ENCODE peak calls at places on chromosome 7, in five cellular contexts. S is spleen, E is right atrium auricular region, C is heart left ventricle, P is A673. Y is an unnamed sample. For H3K4me1, the result is how much of the 10 kb centered on the place peaks cover.

GRCh38 chr7:24573554-24574338 is 494 bp downstream of the PALS2 start:
- DNase-seq in S (peak), E (peak), C (peak), P (peak), Y (peak)

GRCh38 chr7:5597772-5598171 is 174.1 kb upstream of the TNRC18 start:
- DNase-seq in E (no peak), S (no peak), P (no peak), C (no peak), Y (no peak)

GRCh38 chr7:157646551-157646950 is 309.7 kb downstream of the DNAJB6 start:
- DNase-seq in E (no peak), P (no peak), C (no peak), S (no peak), Y (no peak)

GRCh38 chr7:27739301-27739913 is 555 bp upstream of the TAX1BP1 start:
- DNase-seq in E (peak), C (no peak), S (peak), P (no peak), Y (no peak)

GRCh38 chr7:1466524-1467271 is 7.4 kb upstream of the MICALL2 start:
- DNase-seq in C (peak), S (peak), E (peak), P (peak), Y (peak)

GRCh38 chr7:20280475-20281351 is 50.0 kb upstream of the ITGB8 start:
- DNase-seq in P (peak), E (no peak), C (no peak), S (no peak), Y (no peak)

GRCh38 chr7:84123903-84124573 is 70.6 kb downstream of the SEMA3A start:
- DNase-seq in C (no peak), P (no peak), S (no peak), E (no peak), Y (peak)

GRCh38 chr7:36794689-36795088 is 70.4 kb upstream of the AOAH start:
- DNase-seq in P (no peak), S (no peak), C (no peak), E (no peak), Y (no peak)

GRCh38 chr7:77327067-77327931 is 88.8 kb downstream of the GSAP start:
- DNase-seq in S (no peak), E (peak), P (no peak), C (peak), Y (no peak)

GRCh38 chr7:68892211-68892610 is 706.1 kb upstream of the AUTS2 start:
- DNase-seq in E (no peak), P (no peak), C (no peak), S (no peak), Y (no peak)

GRCh38 chr7:44307301-44307900 is 18.0 kb downstream of the CAMK2B start:
- DNase-seq in E (peak), P (peak), C (peak), S (no peak), Y (peak)

GRCh38 chr7:2541291-2542010 is 13.9 kb downstream of the BRAT1 start:
- DNase-seq in C (no peak), P (no peak), E (no peak), S (no peak), Y (no peak)

GRCh38 chr7:114533151-114533550 is 118.5 kb downstream of the FOXP2 start:
- DNase-seq in E (no peak), P (no peak), C (no peak), S (no peak), Y (peak)

GRCh38 chr7:82435769-82436168 is 7.8 kb downstream of the CACNA2D1 start:
- DNase-seq in E (no peak), S (no peak), C (no peak), P (no peak), Y (no peak)

GRCh38 chr7:17097668-17098297 is 200.7 kb upstream of the AHR start:
- DNase-seq in C (no peak), P (no peak), S (no peak), E (no peak), Y (no peak)

GRCh38 chr7:10934292-10934691 is 39.4 kb upstream of the PHF14 start:
- DNase-seq in C (no peak), S (no peak), P (no peak), E (no peak), Y (no peak)

GRCh38 chr7:26397326-26397725 is 105.7 kb downstream of the SNX10 start:
- DNase-seq in P (no peak), C (no peak), E (no peak), S (no peak), Y (no peak)

GRCh38 chr7:47382200-47382599 is 199.7 kb downstream of the TNS3 start:
- DNase-seq in C (no peak), E (no peak), S (no peak), P (no peak), Y (no peak)

GRCh38 chr7:4683043-4683883 is 1.2 kb downstream of the FOXK1 start:
- DNase-seq in E (no peak), P (no peak), S (peak), C (no peak), Y (no peak)

GRCh38 chr7:155224116-155224811 is 73.4 kb upstream of the INSIG1 start:
- DNase-seq in C (no peak), P (no peak), S (peak), E (no peak), Y (no peak)

GRCh38 chr7:72025381-72025960 is 386.7 kb downstream of the CALN1 start:
- DNase-seq in P (no peak), C (no peak), S (no peak), E (no peak), Y (no peak)

GRCh38 chr7:57403601-57404342 is 46.2 kb upstream of the ZNF716 start:
- DNase-seq in S (peak), C (peak), P (no peak), E (no peak), Y (no peak)

GRCh38 chr7:78587443-78588044 is 789.0 kb downstream of the PHTF2 start:
- DNase-seq in S (no peak), E (no peak), C (no peak), P (peak), Y (peak)

GRCh38 chr7:28682811-28683210 is 270.5 kb downstream of the CREB5 start:
- DNase-seq in P (no peak), S (no peak), E (no peak), C (peak), Y (no peak)

GRCh38 chr7:12729112-12729511 is 41.7 kb downstream of the ARL4A start:
- DNase-seq in C (peak), P (peak), S (no peak), E (peak), Y (peak)

GRCh38 chr7:159154243-159154642 is 9.6 kb upstream of the VIPR2 start:
- DNase-seq in P (no peak), C (no peak), E (no peak), S (peak), Y (no peak)

GRCh38 chr7:3075441-3075840 is 31.8 kb upstream of the CARD11 start:
- DNase-seq in S (no peak), C (no peak), E (no peak), P (no peak), Y (no peak)

GRCh38 chr7:102044641-102044983 is 227.2 kb downstream of the CUX1 start:
- DNase-seq in E (no peak), S (no peak), P (no peak), C (no peak), Y (no peak)
- H3K4me1 ChIP-seq in E (under half), S (under half), P (under half), C (under half), Y (under half)

GRCh38 chr7:121388950-121389349 is 7.2 kb downstream of the FAM3C start:
- DNase-seq in S (no peak), C (no peak), E (no peak), P (no peak), Y (no peak)

GRCh38 chr7:121392277-121393004 is 3.7 kb downstream of the FAM3C start:
- DNase-seq in S (no peak), P (no peak), E (no peak), C (no peak), Y (no peak)

GRCh38 chr7:121393005-121393366 is 3.1 kb downstream of the FAM3C start:
- DNase-seq in C (no peak), S (no peak), P (no peak), E (no peak), Y (no peak)

GRCh38 chr7:121391686-121392085 is 4.4 kb downstream of the FAM3C start:
- DNase-seq in P (no peak), E (no peak), S (no peak), C (no peak), Y (no peak)

DNA sequence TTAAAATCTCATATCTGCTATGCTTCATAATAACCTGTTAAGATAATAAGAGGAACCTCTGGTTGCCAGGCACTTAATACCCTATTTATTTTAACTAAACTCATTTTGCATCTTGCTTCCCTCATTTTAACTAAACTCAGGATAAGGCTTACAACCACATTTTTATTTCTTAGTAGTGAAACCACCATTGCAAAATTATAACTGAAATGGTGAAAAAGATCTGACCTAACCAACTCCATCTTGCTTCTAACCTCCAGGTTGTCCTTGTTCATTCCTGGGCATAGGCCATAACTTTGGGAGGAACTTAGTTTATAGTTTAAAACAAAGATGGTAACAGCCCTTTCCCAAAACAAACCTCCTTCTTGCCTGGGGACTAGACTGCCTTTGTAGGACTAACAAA is 6.0 kb downstream of the FAM3C start:
- DNase-seq in E (no peak), P (no peak), S (no peak), C (no peak), Y (no peak)
- H3K4me1 ChIP-seq in E (under half), P (under half), S (half or more), C (under half), Y (under half)

GRCh38 chr7:106978425-106979386 is 65.8 kb upstream of the PRKAR2B start:
- DNase-seq in E (no peak), P (no peak), C (no peak), S (no peak), Y (no peak)
- H3K4me1 ChIP-seq in E (under half), P (under half), C (under half), S (under half), Y (under half)

DNA sequence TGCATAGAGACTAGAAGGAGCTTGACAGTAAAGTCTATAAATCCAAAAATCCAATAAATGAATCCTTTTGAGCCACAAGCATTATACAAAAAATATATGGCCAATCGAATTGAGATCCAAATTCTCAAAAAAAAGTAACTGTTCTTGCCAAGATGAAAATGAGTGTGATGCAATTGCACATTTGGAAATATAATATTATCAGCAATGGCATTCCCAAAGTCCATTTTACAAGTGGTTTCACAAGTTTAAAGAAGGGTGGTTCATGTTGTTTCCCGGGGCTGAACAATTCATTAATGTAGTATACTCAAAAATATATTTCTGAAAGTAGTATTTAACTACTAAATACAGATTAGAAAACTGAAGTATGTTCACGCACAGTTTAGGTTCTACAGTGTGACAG is 7.3 kb downstream of the RP9 start:
- DNase-seq in C (no peak), P (no peak), S (no peak), E (no peak), Y (no peak)
- H3K4me1 ChIP-seq in C (under half), P (under half), S (under half), E (under half), Y (under half)

GRCh38 chr7:112939589-112940313 is 146.9 kb downstream of the GPR85 start:
- DNase-seq in S (peak), E (peak), C (peak), P (peak), Y (peak)

GRCh38 chr7:112942981-112943380 is 143.6 kb downstream of the GPR85 start:
- DNase-seq in S (no peak), E (no peak), C (no peak), P (no peak), Y (no peak)

GRCh38 chr7:112937651-112938390 is 147.6 kb upstream of the TMEM168 start:
- DNase-seq in P (no peak), S (no peak), E (no peak), C (no peak), Y (no peak)

GRCh38 chr7:112940314-112940732 is 146.3 kb downstream of the GPR85 start:
- DNase-seq in S (no peak), E (no peak), P (no peak), C (no peak), Y (peak)

GRCh38 chr7:112938895-112939588 is 147.6 kb downstream of the GPR85 start:
- DNase-seq in S (peak), P (peak), C (no peak), E (no peak), Y (peak)
- H3K4me1 ChIP-seq in S (under half), P (under half), C (under half), E (under half), Y (under half)

GRCh38 chr7:92765725-92766124 is 70.6 kb downstream of the CDK6 start:
- DNase-seq in P (no peak), C (no peak), S (no peak), E (no peak), Y (no peak)

GRCh38 chr7:92766461-92767003 is 69.8 kb downstream of the CDK6 start:
- DNase-seq in C (no peak), E (no peak), S (no peak), P (no peak), Y (no peak)

GRCh38 chr7:92768501-92769360 is 67.6 kb downstream of the CDK6 start:
- DNase-seq in S (no peak), E (no peak), P (no peak), C (no peak), Y (peak)

GRCh38 chr7:92769361-92769633 is 67.1 kb downstream of the CDK6 start:
- DNase-seq in P (no peak), C (no peak), E (no peak), S (no peak), Y (no peak)

DNA sequence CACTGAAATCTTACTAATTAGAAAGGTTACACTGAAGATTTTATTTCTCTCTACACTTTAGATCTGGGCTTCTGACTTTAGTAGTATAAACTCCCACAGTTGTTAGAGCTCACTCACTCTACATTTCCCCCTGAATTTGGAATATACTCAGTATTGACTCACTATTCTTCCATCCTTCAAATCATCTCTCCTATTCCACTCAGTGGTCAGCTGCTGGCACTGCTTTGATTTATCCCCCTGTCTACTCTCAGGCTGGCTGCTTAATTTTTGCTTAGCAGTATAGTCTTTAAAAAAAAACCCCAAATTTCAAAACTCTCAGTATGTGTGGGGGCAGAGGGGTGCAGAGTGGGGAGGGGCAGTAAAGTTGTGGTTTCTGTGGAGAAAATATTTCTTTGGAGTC is 68.9 kb downstream of the CDK6 start:
- DNase-seq in P (no peak), C (no peak), E (no peak), S (no peak), Y (no peak)
- H3K4me1 ChIP-seq in P (under half), C (under half), E (under half), S (under half), Y (half or more)

GRCh38 chr7:74475243-74475986 is 21.7 kb downstream of the GTF2IRD1 start:
- DNase-seq in P (no peak), S (no peak), C (no peak), E (no peak), Y (no peak)

GRCh38 chr7:74474271-74474865 is 20.7 kb downstream of the GTF2IRD1 start:
- DNase-seq in P (no peak), C (no peak), E (no peak), S (no peak), Y (no peak)

GRCh38 chr7:74476546-74477095 is 22.9 kb downstream of the GTF2IRD1 start:
- DNase-seq in C (no peak), P (no peak), E (no peak), S (no peak), Y (no peak)

GRCh38 chr7:74477188-74477587 is 23.5 kb downstream of the GTF2IRD1 start:
- DNase-seq in P (no peak), E (no peak), C (no peak), S (no peak), Y (no peak)

DNA sequence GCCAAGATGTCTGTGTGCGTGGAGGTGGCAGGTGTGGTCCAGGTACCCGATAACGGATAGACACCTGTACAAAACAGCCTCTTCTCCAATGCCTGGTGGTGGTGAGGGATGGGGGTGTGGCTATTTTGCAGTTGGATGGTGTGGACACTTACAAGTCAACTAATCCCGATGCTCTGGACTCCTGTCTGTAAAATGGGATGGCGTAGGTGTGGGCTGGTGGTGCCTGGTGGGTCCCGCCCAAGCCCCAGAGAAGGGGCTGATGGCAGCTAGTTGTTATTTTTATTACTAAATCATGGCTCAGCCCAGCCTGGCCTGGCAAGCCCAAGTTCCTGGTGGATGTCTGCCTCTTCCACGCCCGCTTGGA is 22.3 kb downstream of the GTF2IRD1 start:
- DNase-seq in C (no peak), P (no peak), E (no peak), S (no peak), Y (no peak)
- H3K4me1 ChIP-seq in C (under half), P (under half), E (half or more), S (under half), Y (under half)

DNA sequence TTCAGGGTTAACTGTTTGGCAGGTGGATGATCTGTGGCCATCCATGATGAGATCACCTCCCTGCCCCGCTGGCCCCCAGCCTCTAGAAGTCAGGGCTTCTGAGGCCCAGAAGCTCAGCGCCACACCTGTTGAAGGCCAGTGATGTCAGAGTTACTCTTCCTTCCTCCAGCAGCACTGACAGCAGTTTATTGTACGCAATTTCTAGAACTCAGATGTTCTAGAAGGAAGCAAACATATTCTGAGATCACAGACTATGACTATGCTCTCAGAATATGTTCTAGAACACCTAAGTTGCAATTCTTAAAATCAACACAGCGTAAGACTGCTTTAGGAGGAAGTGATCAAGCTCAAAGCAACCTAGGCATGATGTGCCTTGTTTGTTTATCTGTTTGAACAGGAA is 196.3 kb upstream of the KLF14 start:
- DNase-seq in P (no peak), S (peak), E (no peak), C (no peak), Y (no peak)
- H3K4me1 ChIP-seq in P (half or more), S (half or more), E (under half), C (under half), Y (under half)